ENCODE peak calls at places on chromosome 17, in seven cellular contexts. H, Q, E, C, W, M and F are unnamed samples.

GRCh38 chr17:31314788-31315105 is 893 bp upstream of the EVI2B start:
- DNase-seq in W (no peak), E (no peak), H (no peak), C (no peak), Q (no peak), M (no peak), F (no peak)

GRCh38 chr17:56902350-56902749 is 11.5 kb downstream of the TRIM25 start:
- DNase-seq in Q (no peak), M (no peak), C (no peak), E (no peak), W (no peak), H (no peak), F (no peak)

GRCh38 chr17:77666480-77666879 is 292.0 kb upstream of the TNRC6C start:
- DNase-seq in Q (no peak), C (no peak), M (no peak), E (no peak), W (no peak), H (no peak), F (no peak)

GRCh38 chr17:55763856-55764255 is 13.0 kb downstream of the PCTP start:
- DNase-seq in E (no peak), M (no peak), H (no peak), C (no peak), Q (no peak), W (no peak), F (no peak)

GRCh38 chr17:38592487-38592886 is 13.3 kb downstream of the SRCIN1 start:
- DNase-seq in H (no peak), C (no peak), Q (no peak), M (no peak), E (no peak), W (no peak), F (no peak)

GRCh38 chr17:40551874-40552768 is 13.2 kb downstream of the CCR7 start:
- DNase-seq in M (no peak), E (peak), H (no peak), Q (no peak), C (no peak), W (no peak), F (peak)

GRCh38 chr17:34195987-34196386 is 59.1 kb upstream of the CCL2 start:
- DNase-seq in W (no peak), C (no peak), E (no peak), H (no peak), Q (no peak), M (no peak), F (no peak)

GRCh38 chr17:18980682-18981384 is 23.7 kb downstream of the FAM83G start:
- DNase-seq in E (peak), W (no peak), C (no peak), M (no peak), Q (no peak), H (no peak), F (no peak)

GRCh38 chr17:42818379-42818778 is 5.7 kb downstream of the BECN1 start:
- DNase-seq in W (no peak), M (no peak), H (no peak), E (no peak), C (no peak), Q (no peak), F (no peak)

GRCh38 chr17:83083368-83084201 is 4.2 kb downstream of the METRNL start:
- DNase-seq in M (no peak), Q (no peak), E (no peak), C (peak), W (no peak), H (peak), F (peak)

GRCh38 chr17:42673885-42674754 is 2.7 kb downstream of the PLEKHH3 start:
- DNase-seq in H (no peak), M (no peak), C (peak), Q (no peak), W (peak), E (peak), F (peak)

GRCh38 chr17:34025179-34025551 is 229.9 kb upstream of the CCL2 start:
- DNase-seq in M (no peak), Q (no peak), E (no peak), W (peak), H (no peak), C (no peak), F (no peak)

GRCh38 chr17:64707077-64707591 is 45.0 kb upstream of the SMURF2 start:
- DNase-seq in E (peak), H (peak), W (no peak), M (no peak), C (peak), Q (peak), F (no peak)

GRCh38 chr17:14359251-14359939 is 58.5 kb downstream of the HS3ST3B1 start:
- DNase-seq in Q (no peak), H (no peak), C (no peak), E (peak), M (peak), W (no peak), F (no peak)

GRCh38 chr17:81513669-81514484 is 1.3 kb upstream of the ACTG1 start:
- DNase-seq in Q (no peak), E (peak), M (no peak), C (no peak), H (no peak), W (no peak), F (peak)

GRCh38 chr17:149897-150575 is 12.7 kb downstream of the SCGB1C2 start:
- DNase-seq in H (no peak), C (no peak), W (no peak), M (no peak), Q (no peak), E (no peak), F (peak)

GRCh38 chr17:39746145-39746461 is 8.4 kb downstream of the GRB7 start:
- DNase-seq in C (no peak), H (no peak), E (no peak), W (no peak), M (no peak), Q (no peak), F (no peak)

GRCh38 chr17:65079489-65079900 is 23.0 kb upstream of the GNA13 start:
- DNase-seq in C (peak), W (no peak), H (no peak), M (no peak), Q (no peak), E (no peak), F (no peak)

GRCh38 chr17:7235693-7236665 is 1.7 kb upstream of the DVL2 start:
- DNase-seq in Q (no peak), C (no peak), W (peak), E (no peak), H (no peak), M (no peak), F (no peak)

GRCh38 chr17:80260791-80261158 is at the start of gene RNF213:
- DNase-seq in M (no peak), C (peak), H (no peak), W (peak), Q (no peak), E (no peak), F (peak)

GRCh38 chr17:42409467-42410351 is 13.3 kb downstream of the CAVIN1 start:
- DNase-seq in W (no peak), Q (peak), C (no peak), H (no peak), E (no peak), M (no peak), F (no peak)

GRCh38 chr17:21218101-21218500 is 4.1 kb upstream of the TMEM11 start:
- DNase-seq in E (no peak), Q (no peak), W (peak), C (peak), H (no peak), M (no peak), F (no peak)

GRCh38 chr17:20123209-20123608 is 114.0 kb downstream of the SPECC1 start:
- DNase-seq in Q (no peak), M (no peak), W (no peak), H (no peak), E (no peak), C (no peak), F (no peak)

GRCh38 chr17:61466246-61466645 is 14.0 kb downstream of the TBX4 start:
- DNase-seq in W (no peak), C (no peak), Q (no peak), E (no peak), M (no peak), H (no peak), F (no peak)

GRCh38 chr17:29722411-29723198 is 99.9 kb upstream of the CORO6 start:
- DNase-seq in Q (no peak), M (peak), C (peak), W (peak), H (no peak), E (no peak), F (peak)

GRCh38 chr17:35748323-35748960 is 4.6 kb downstream of the GAS2L2 start:
- DNase-seq in M (no peak), C (peak), W (no peak), Q (no peak), H (no peak), E (no peak), F (peak)

GRCh38 chr17:17403899-17404576 is 72.8 kb upstream of the MED9 start:
- DNase-seq in W (no peak), H (no peak), E (no peak), Q (no peak), C (peak), M (no peak), F (no peak)

GRCh38 chr17:50027639-50028206 is 28.2 kb upstream of the ITGA3 start:
- DNase-seq in M (no peak), C (peak), H (no peak), E (no peak), W (peak), Q (peak), F (no peak)

GRCh38 chr17:5241861-5242671 is 7.4 kb upstream of the SCIMP start:
- DNase-seq in M (no peak), W (no peak), H (no peak), C (no peak), E (no peak), Q (no peak), F (no peak)

GRCh38 chr17:45223541-45224528 is 2.1 kb downstream of the FMNL1 start:
- DNase-seq in H (no peak), E (no peak), Q (no peak), M (no peak), W (no peak), C (no peak), F (peak)
- TF ChIP-seq JUND in H (no peak), E (no peak), Q (no peak), M (no peak), W (no peak), C (no peak), F (no peak)

GRCh38 chr17:76053230-76054111 is 18.8 kb downstream of the SRP68 start:
- DNase-seq in M (no peak), H (no peak), C (no peak), W (peak), E (no peak), Q (peak), F (no peak)
- TF ChIP-seq JUND in M (no peak), H (no peak), C (no peak), W (no peak), E (no peak), Q (peak), F (no peak)

GRCh38 chr17:28252436-28252835 is 66.6 kb upstream of the TMEM97 start:
- DNase-seq in W (no peak), E (no peak), C (no peak), H (no peak), M (no peak), Q (no peak), F (no peak)
- TF ChIP-seq JUND in W (no peak), E (no peak), C (no peak), H (no peak), M (no peak), Q (no peak), F (no peak)

DNA sequence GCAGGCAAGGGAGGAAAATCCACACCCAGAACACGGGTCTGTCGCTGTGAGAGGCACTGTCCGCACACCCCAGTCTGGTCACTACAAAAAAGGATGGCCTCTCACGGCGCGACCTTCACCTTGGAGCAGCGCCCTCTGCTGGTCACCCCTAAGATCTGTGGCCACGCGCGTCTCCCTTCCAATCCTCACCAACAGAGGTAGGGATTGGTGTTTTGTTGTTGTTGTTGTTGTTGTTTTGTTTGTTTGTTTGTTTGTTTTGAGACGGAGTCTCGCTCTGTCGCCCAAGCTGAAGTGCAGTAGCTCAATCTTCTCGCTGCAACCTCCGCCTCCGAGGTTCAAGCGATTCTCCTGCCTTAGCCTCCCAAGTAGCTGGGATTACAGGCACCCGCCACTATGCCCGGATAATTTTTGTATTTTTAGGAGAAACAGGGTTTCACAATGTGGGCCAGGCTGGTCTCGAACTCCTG is 15.0 kb upstream of the C17orf58 start:
- DNase-seq in M (no peak), E (peak), Q (no peak), C (peak), H (no peak), W (peak), F (no peak)
- TF ChIP-seq JUND in M (no peak), E (no peak), Q (no peak), C (no peak), H (no peak), W (no peak), F (no peak)